ENCODE peak calls at places on chromosomes 13 and 19, in ten cellular contexts. B is esophagus muscularis mucosa, Y is vagina, X is breast epithelium, L is sigmoid colon, H is GM12878, S is SK-N-MC, K is SK-N-SH, F is stomach, C is GM12891. U is an unnamed sample.
A peak's percentile ranks its signal among the peaks of the same experiment; 100 is the strongest.

GRCh38 chr19:3897936-3898335 is 17.5 kb downstream of the ATCAY start:
- DNase-seq in C (no peak), F (no peak), S (no peak), Y (no peak), X (no peak), K (no peak), B (no peak), H (no peak), L (no peak), U (no peak)

GRCh38 chr13:33006646-33007045 is 9.6 kb upstream of the KL start:
- DNase-seq in F (no peak), K (no peak), Y (no peak), S (no peak), X (no peak), B (no peak), L (no peak), H (no peak), C (no peak), U (no peak)

GRCh38 chr13:32829676-32830091 is 186.5 kb upstream of the KL start:
- DNase-seq in K (no peak), F (no peak), X (no peak), B (peak; percentile 86), C (no peak), H (no peak), L (no peak), Y (no peak), S (no peak), U (no peak)

GRCh38 chr13:20997301-20998061 is 63.9 kb downstream of the LATS2 start:
- DNase-seq in K (no peak), F (no peak), L (no peak), S (peak; percentile 61), B (no peak), X (no peak), H (no peak), Y (no peak), C (no peak), U (no peak)

GRCh38 chr13:80141114-80141849 is 199.6 kb downstream of the SPRY2 start:
- DNase-seq in Y (no peak), L (no peak), K (no peak), F (peak; percentile 36), H (no peak), C (no peak), X (peak; percentile 19), S (no peak), B (no peak), U (no peak)

GRCh38 chr13:94595006-94595942 is 678 bp downstream of the TGDS start:
- DNase-seq in C (no peak), S (no peak), F (peak; percentile 34), B (no peak), H (no peak), X (no peak), Y (no peak), K (peak; percentile 29), L (no peak), U (peak; percentile 17)

GRCh38 chr13:91586609-91587008 is 188.2 kb downstream of the GPC5 start:
- DNase-seq in B (no peak), L (no peak), X (no peak), K (no peak), C (no peak), Y (no peak), S (no peak), H (no peak), F (no peak), U (no peak)

GRCh38 chr19:19445288-19445687 is 39.8 kb downstream of the GATAD2A start:
- DNase-seq in X (no peak), L (no peak), S (no peak), F (no peak), K (no peak), H (no peak), C (no peak), Y (no peak), B (no peak), U (no peak)

GRCh38 chr13:66689037-66689619 is 541.0 kb downstream of the PCDH9 start:
- DNase-seq in H (no peak), L (no peak), C (no peak), B (no peak), X (no peak), F (no peak), S (no peak), Y (no peak), K (peak; percentile 19), U (no peak)

GRCh38 chr19:42281175-42282035 is 12.4 kb downstream of the CIC start:
- DNase-seq in C (no peak), K (no peak), S (no peak), F (no peak), H (no peak), B (no peak), L (peak; percentile 85), Y (no peak), X (peak; percentile 83), U (no peak)

GRCh38 chr19:29694669-29695627 is 20.1 kb downstream of the C19orf12 start:
- DNase-seq in K (peak; percentile 92), S (no peak), F (peak; percentile 82), H (no peak), Y (no peak), X (peak; percentile 71), L (peak; percentile 95), C (peak; percentile 80), B (peak; percentile 94), U (peak; percentile 80)

GRCh38 chr13:112056739-112057433 is 10.1 kb upstream of the SOX1 start:
- DNase-seq in Y (no peak), K (peak; percentile 40), S (no peak), L (no peak), X (no peak), C (no peak), B (no peak), F (no peak), H (no peak), U (no peak)

GRCh38 chr13:114034481-114034891 is 60.6 kb upstream of the C13orf46 start:
- DNase-seq in H (no peak), X (no peak), F (no peak), L (no peak), Y (no peak), S (no peak), K (no peak), C (no peak), B (no peak), U (no peak)

GRCh38 chr19:46426506-46427162 is 2.1 kb downstream of the PNMA8C start:
- DNase-seq in X (no peak), Y (no peak), F (peak; percentile 55), H (no peak), B (no peak), C (peak; percentile 62), L (peak; percentile 83), S (no peak), K (peak; percentile 94), U (no peak)

GRCh38 chr13:76667551-76667950 is 218.7 kb downstream of the KCTD12 start:
- DNase-seq in K (peak; percentile 4), F (no peak), H (no peak), X (no peak), B (no peak), L (no peak), C (no peak), S (peak; percentile 16), Y (no peak), U (no peak)

GRCh38 chr19:2167896-2168618 is 4.3 kb downstream of the DOT1L start:
- DNase-seq in X (no peak), K (no peak), S (no peak), B (no peak), L (peak; percentile 78), H (peak; percentile 87), F (peak; percentile 40), C (no peak), Y (no peak), U (no peak)
- TF ChIP-seq POLR2AphosphoS5 in X (no peak), K (no peak), S (no peak), B (peak; percentile 10), L (no peak), H (no peak), F (no peak), C (peak; percentile 39), Y (no peak), U (peak; percentile 63)

GRCh38 chr19:17522988-17523872 is 11.8 kb downstream of the PGLS start:
- DNase-seq in B (no peak), L (peak; percentile 74), K (no peak), F (peak; percentile 49), S (no peak), Y (no peak), H (peak; percentile 92), X (no peak), C (peak; percentile 74), U (peak; percentile 84)
- TF ChIP-seq POLR2AphosphoS5 in B (no peak), L (no peak), K (no peak), F (peak; percentile 39), S (no peak), Y (no peak), H (peak; percentile 66), X (no peak), C (no peak), U (peak; percentile 73)

GRCh38 chr19:43941209-43941608 is 6.1 kb upstream of the ZNF45 start:
- DNase-seq in B (no peak), L (no peak), K (no peak), Y (no peak), C (no peak), F (no peak), S (no peak), X (no peak), H (no peak), U (no peak)
- TF ChIP-seq POLR2AphosphoS5 in B (no peak), L (no peak), K (no peak), Y (no peak), C (no peak), F (no peak), S (no peak), X (no peak), H (no peak), U (no peak)

GRCh38 chr19:38293281-38293680 is 10.8 kb upstream of the C19orf33 start:
- DNase-seq in H (no peak), B (no peak), C (no peak), F (no peak), Y (no peak), S (no peak), L (no peak), K (no peak), X (no peak), U (no peak)

GRCh38 chr19:38288127-38288855 is 15.8 kb upstream of the C19orf33 start:
- DNase-seq in S (no peak), K (peak; percentile 76), H (no peak), L (no peak), F (no peak), C (no peak), X (no peak), Y (no peak), B (no peak), U (no peak)

GRCh38 chr19:38291855-38292254 is 12.2 kb upstream of the C19orf33 start:
- DNase-seq in F (no peak), X (no peak), K (no peak), L (no peak), S (no peak), Y (no peak), B (no peak), C (no peak), H (no peak), U (no peak)

GRCh38 chr19:38289955-38290354 is 14.1 kb upstream of the C19orf33 start:
- DNase-seq in L (no peak), B (no peak), H (no peak), F (no peak), X (no peak), Y (no peak), C (no peak), S (no peak), K (no peak), U (no peak)

DNA sequence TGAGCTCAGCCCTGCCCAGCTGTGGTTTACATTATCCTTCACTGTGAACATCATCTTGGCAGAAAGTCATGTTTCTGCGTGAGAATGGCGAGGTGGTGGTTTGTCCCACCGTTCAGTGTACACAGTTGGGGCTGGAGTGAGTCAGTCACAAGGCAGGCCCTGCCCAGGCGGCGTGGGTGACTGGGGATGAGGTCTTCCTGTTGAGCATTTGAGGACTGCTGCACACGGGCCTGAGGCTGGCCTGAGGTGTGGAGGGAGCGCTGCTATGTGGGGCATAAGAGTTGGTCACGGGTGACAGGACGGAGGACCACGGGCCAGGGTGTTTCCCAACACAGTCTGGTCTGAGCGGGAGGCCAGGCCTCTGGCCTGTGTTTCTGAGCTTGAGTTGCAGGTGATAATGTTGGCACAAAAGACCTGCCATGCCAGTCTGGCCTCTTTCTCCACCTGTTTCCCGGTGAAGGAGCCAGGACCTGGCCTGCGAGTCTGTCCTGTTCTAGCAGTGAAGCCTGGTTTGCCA is 13.4 kb upstream of the C19orf33 start:
- DNase-seq in B (no peak), F (peak; percentile 95), Y (no peak), L (no peak), K (no peak), S (no peak), C (no peak), X (peak; percentile 93), H (no peak), U (no peak)
- TF ChIP-seq POLR2AphosphoS5 in B (no peak), F (peak; percentile 74), Y (peak; percentile 51), L (no peak), K (no peak), S (no peak), C (no peak), X (peak; percentile 62), H (no peak), U (no peak)

U was measured in GM12892.